ENCODE peak calls at places on chromosomes 11 and 22, in four cellular contexts. One of them, this sample, is unnamed.

GRCh38 chr11:129230006-129230405 is 37.9 kb upstream of the ARHGAP32 start:
- DNase-seq in M059J: no peak
- DNase-seq in activated naive CD8-positive, alpha-beta T cell treated with anti-CD3 and anti-CD28 coated beads, Interleukin-2, amount 50 U/mL, for 24 hours: no peak
- DNase-seq in GM12865: no peak
- DNase-seq in this sample: no peak

GRCh38 chr11:33207408-33207985 is 46.2 kb upstream of the CSTF3 start:
- DNase-seq in M059J: peak
- DNase-seq in activated naive CD8-positive, alpha-beta T cell treated with anti-CD3 and anti-CD28 coated beads, Interleukin-2, amount 50 U/mL, for 24 hours: no peak
- DNase-seq in GM12865: no peak
- DNase-seq in this sample: no peak

GRCh38 chr11:100738701-100739100 is 51.6 kb downstream of the ARHGAP42 start:
- DNase-seq in GM12865: no peak
- DNase-seq in M059J: no peak
- DNase-seq in activated naive CD8-positive, alpha-beta T cell treated with anti-CD3 and anti-CD28 coated beads, Interleukin-2, amount 50 U/mL, for 24 hours: no peak
- DNase-seq in this sample: no peak

GRCh38 chr22:40585205-40585778 is 51.2 kb downstream of the MRTFA start:
- DNase-seq in GM12865: peak
- DNase-seq in activated naive CD8-positive, alpha-beta T cell treated with anti-CD3 and anti-CD28 coated beads, Interleukin-2, amount 50 U/mL, for 24 hours: no peak
- DNase-seq in M059J: no peak
- DNase-seq in this sample: no peak

GRCh38 chr11:109036011-109036410 is 371.1 kb downstream of the DDX10 start:
- DNase-seq in M059J: no peak
- DNase-seq in GM12865: no peak
- DNase-seq in activated naive CD8-positive, alpha-beta T cell treated with anti-CD3 and anti-CD28 coated beads, Interleukin-2, amount 50 U/mL, for 24 hours: no peak
- DNase-seq in this sample: no peak

GRCh38 chr11:92978226-92979111 is 9.0 kb downstream of the MTNR1B start:
- DNase-seq in activated naive CD8-positive, alpha-beta T cell treated with anti-CD3 and anti-CD28 coated beads, Interleukin-2, amount 50 U/mL, for 24 hours: no peak
- DNase-seq in GM12865: no peak
- DNase-seq in M059J: peak
- DNase-seq in this sample: no peak

GRCh38 chr11:35954205-35954604 is 10.3 kb downstream of the LDLRAD3 start:
- DNase-seq in activated naive CD8-positive, alpha-beta T cell treated with anti-CD3 and anti-CD28 coated beads, Interleukin-2, amount 50 U/mL, for 24 hours: no peak
- DNase-seq in M059J: peak
- DNase-seq in GM12865: no peak
- DNase-seq in this sample: no peak

GRCh38 chr22:20247010-20247505 is 21.1 kb downstream of the RTN4R start:
- DNase-seq in activated naive CD8-positive, alpha-beta T cell treated with anti-CD3 and anti-CD28 coated beads, Interleukin-2, amount 50 U/mL, for 24 hours: no peak
- DNase-seq in M059J: peak
- DNase-seq in GM12865: peak
- DNase-seq in this sample: no peak

GRCh38 chr11:19437760-19438159 is 197.0 kb upstream of the E2F8 start:
- DNase-seq in GM12865: no peak
- DNase-seq in activated naive CD8-positive, alpha-beta T cell treated with anti-CD3 and anti-CD28 coated beads, Interleukin-2, amount 50 U/mL, for 24 hours: no peak
- DNase-seq in M059J: peak
- DNase-seq in this sample: no peak

GRCh38 chr11:96530473-96530872 is 140.7 kb downstream of the JRKL start:
- DNase-seq in GM12865: peak
- DNase-seq in activated naive CD8-positive, alpha-beta T cell treated with anti-CD3 and anti-CD28 coated beads, Interleukin-2, amount 50 U/mL, for 24 hours: no peak
- DNase-seq in M059J: no peak
- DNase-seq in this sample: no peak

GRCh38 chr11:113114452-113115027 is 153.3 kb downstream of the NCAM1 start:
- DNase-seq in activated naive CD8-positive, alpha-beta T cell treated with anti-CD3 and anti-CD28 coated beads, Interleukin-2, amount 50 U/mL, for 24 hours: no peak
- DNase-seq in GM12865: peak
- DNase-seq in M059J: peak
- DNase-seq in this sample: peak

GRCh38 chr11:124799384-124800225 is 601 bp downstream of the MSANTD2 start:
- DNase-seq in activated naive CD8-positive, alpha-beta T cell treated with anti-CD3 and anti-CD28 coated beads, Interleukin-2, amount 50 U/mL, for 24 hours: peak
- DNase-seq in M059J: peak
- DNase-seq in GM12865: peak
- DNase-seq in this sample: peak

GRCh38 chr11:119844808-119845207 is 115.8 kb upstream of the NECTIN1 start:
- DNase-seq in activated naive CD8-positive, alpha-beta T cell treated with anti-CD3 and anti-CD28 coated beads, Interleukin-2, amount 50 U/mL, for 24 hours: no peak
- DNase-seq in GM12865: no peak
- DNase-seq in M059J: no peak
- DNase-seq in this sample: no peak

GRCh38 chr22:31100762-31101525 is 6.4 kb downstream of the SELENOM start:
- DNase-seq in M059J: no peak
- DNase-seq in GM12865: no peak
- DNase-seq in activated naive CD8-positive, alpha-beta T cell treated with anti-CD3 and anti-CD28 coated beads, Interleukin-2, amount 50 U/mL, for 24 hours: no peak
- DNase-seq in this sample: no peak